ENCODE peak calls at places on chromosome 20, in four cellular contexts. L, Z, T and F are unnamed samples.

GRCh38 chr20:5570442-5570841 is 179.8 kb upstream of the SHLD1 start:
- DNase-seq in L (no peak), Z (no peak), T (no peak), F (no peak)

GRCh38 chr20:47181056-47181862 is 175.2 kb downstream of the ZMYND8 start:
- DNase-seq in L (peak; percentile 77), Z (peak; percentile 69), T (no peak), F (no peak)

GRCh38 chr20:41116282-41116960 is 20.9 kb upstream of the PLCG1 start:
- DNase-seq in L (no peak), Z (no peak), T (no peak), F (no peak)

GRCh38 chr20:51631011-51631950 is 88.8 kb upstream of the NFATC2 start:
- DNase-seq in L (peak; percentile 99), Z (peak; percentile 36), T (no peak), F (no peak)

GRCh38 chr20:59002388-59002787 is 4.7 kb downstream of the CTSZ start:
- DNase-seq in L (no peak), Z (no peak), T (no peak), F (no peak)

GRCh38 chr20:63829598-63829942 is 1.5 kb downstream of the ZBTB46 start:
- DNase-seq in L (no peak), Z (no peak), T (no peak), F (no peak)

GRCh38 chr20:431012-431904 is 23.2 kb downstream of the RBCK1 start:
- DNase-seq in L (peak; percentile 55), Z (peak; percentile 71), T (peak; percentile 36), F (no peak)

GRCh38 chr20:49616154-49617007 is 48.4 kb upstream of the PTGIS start:
- DNase-seq in L (no peak), Z (no peak), T (no peak), F (no peak)

GRCh38 chr20:63243604-63244247 is 8.0 kb downstream of the BIRC7 start:
- DNase-seq in L (no peak), Z (no peak), T (no peak), F (no peak)

GRCh38 chr20:33005132-33005566 is 916 bp upstream of the SUN5 start:
- DNase-seq in L (peak; percentile 2), Z (peak; percentile 57), T (no peak), F (no peak)
- TF ChIP-seq CTCF in L (peak; percentile 58), Z (peak; percentile 50), T (peak; percentile 64), F (peak; percentile 86)

DNA sequence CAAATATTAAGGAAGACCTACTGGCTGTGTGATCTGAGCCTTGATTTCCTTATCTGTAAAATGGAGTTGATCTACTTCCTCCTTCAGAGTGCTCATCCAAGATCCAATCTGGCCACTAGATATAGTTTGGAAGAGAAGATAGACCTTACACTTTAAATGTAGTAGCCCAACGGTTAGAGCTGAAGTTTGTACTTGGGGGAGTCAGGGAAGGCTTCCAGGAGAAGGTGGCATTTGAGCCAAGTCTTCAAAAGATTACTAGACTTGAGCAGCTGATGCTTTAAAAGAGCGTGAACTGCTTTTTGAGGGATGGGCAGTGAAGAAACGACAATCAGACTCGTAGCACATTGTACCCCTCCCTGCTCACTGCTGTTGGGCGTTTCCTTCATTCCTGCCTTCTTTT is 3.6 kb downstream of the LBP start:
- DNase-seq in L (no peak), Z (no peak), T (no peak), F (no peak)
- TF ChIP-seq CTCF in L (no peak), Z (no peak), T (no peak), F (no peak)

DNA sequence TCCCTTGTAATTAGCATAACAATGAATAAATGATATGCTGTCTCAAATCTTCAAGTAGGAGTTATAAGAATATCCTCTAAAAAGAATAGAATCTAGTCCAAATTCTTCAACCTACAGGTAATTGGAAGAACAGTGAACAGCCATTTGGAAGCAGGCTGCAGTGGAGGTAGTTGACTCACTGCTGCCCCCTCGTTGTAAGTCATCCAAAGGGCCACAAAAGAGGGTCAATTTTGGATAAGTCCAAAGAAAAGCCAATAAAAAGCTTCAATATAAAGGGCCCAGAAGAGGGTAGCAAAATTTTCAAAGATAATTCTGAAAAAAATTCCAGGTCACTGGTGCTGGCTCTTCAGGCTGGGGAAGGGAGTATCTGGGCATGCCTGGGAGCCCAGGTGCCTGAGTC is 60.8 kb upstream of the SSTR4 start:
- DNase-seq in L (peak; percentile 22), Z (peak; percentile 36), T (no peak), F (no peak)
- TF ChIP-seq CTCF in L (peak; percentile 74), Z (peak; percentile 49), T (peak; percentile 55), F (peak; percentile 59)

GRCh38 chr20:38110525-38111178 is 54.4 kb downstream of the TGM2 start:
- DNase-seq in L (no peak), Z (no peak), T (no peak), F (no peak)
- TF ChIP-seq CTCF in L (no peak), Z (no peak), T (no peak), F (no peak)

DNA sequence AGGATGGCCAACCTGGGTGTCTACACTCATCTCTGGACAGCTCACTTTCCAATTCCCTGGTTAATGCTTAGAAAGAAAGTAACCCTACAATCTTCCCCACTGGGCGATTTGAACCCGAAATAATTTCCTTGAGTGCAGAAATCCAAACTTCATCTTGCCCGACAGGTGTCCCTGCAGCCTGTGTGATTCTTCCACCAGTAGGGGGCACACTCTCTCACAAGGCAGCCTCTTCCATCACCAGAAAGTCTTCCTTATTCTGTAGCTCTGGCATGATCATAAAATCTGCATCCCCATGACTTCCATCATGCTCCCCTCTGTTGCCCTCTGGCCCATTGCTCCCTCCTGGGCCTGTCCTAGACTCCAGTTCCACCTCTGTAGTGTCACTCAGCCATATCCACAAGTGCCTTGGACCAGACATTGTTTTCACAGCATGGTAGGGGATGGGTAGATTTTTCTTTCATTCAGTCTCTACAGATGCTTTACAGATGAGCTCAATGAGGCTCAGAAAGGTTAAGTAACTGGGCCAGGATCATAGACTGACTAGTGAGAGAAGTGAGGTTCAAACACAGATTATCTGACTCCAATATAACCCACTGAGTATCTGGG is 170.4 kb upstream of the SPTLC3 start:
- DNase-seq in L (no peak), Z (no peak), T (no peak), F (no peak)
- TF ChIP-seq CTCF in L (peak; percentile 15), Z (no peak), T (no peak), F (peak; percentile 52)

GRCh38 chr20:8454137-8454712 is 322.2 kb downstream of the PLCB1 start:
- DNase-seq in L (peak; percentile 97), Z (peak; percentile 49), T (no peak), F (no peak)
- TF ChIP-seq CTCF in L (peak; percentile 82), Z (peak; percentile 48), T (peak; percentile 44), F (peak; percentile 42)

GRCh38 chr20:9051508-9051907 is 17.4 kb upstream of the PLCB4 start:
- DNase-seq in L (peak; percentile 95), Z (no peak), T (no peak), F (no peak)
- TF ChIP-seq CTCF in L (no peak), Z (no peak), T (no peak), F (no peak)

DNA sequence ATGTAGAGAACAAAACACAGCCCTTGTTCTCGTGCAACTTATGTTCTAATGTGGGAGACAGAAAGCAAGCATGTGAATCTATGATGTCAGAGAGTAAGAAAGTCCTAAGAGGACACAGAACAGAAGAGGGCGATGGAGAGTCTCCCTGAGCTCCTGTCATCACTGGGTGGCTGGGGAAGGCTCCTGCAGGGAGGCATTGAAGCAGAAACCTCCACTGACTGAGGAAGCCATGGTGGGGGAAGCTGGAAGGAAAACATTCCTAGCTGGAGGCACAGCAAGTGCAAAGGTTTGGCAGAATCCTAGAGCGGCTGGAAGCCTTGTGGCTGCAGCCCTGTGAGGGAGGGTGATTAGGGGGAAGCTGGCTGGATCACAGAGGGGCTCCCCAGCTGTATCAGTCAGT is 248.0 kb downstream of the CDH26 start:
- DNase-seq in L (peak; percentile 54), Z (no peak), T (no peak), F (no peak)
- TF ChIP-seq CTCF in L (peak; percentile 75), Z (no peak), T (peak; percentile 53), F (peak; percentile 65)

DNA sequence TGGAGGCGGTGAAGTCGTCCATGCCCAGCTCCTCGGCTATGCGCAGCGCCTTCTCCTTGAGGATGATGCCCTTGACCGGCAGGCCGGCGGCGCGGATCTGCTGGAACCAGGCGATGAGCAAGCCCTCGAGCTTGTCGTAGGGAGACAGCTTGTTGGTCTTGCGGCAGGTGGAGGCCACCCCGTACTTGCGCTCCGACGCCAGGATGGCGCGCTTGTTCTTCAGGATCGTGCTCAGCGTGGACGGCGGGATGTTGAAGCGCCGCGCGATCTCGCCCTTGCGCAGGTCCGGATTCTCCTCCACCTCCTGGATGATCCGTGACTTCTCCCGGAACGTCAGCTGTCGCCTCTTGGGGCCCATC is 435 bp downstream of the CENPB start:
- DNase-seq in L (peak; percentile 56), Z (peak; percentile 73), T (no peak), F (no peak)
- TF ChIP-seq CTCF in L (no peak), Z (no peak), T (no peak), F (no peak)

DNA sequence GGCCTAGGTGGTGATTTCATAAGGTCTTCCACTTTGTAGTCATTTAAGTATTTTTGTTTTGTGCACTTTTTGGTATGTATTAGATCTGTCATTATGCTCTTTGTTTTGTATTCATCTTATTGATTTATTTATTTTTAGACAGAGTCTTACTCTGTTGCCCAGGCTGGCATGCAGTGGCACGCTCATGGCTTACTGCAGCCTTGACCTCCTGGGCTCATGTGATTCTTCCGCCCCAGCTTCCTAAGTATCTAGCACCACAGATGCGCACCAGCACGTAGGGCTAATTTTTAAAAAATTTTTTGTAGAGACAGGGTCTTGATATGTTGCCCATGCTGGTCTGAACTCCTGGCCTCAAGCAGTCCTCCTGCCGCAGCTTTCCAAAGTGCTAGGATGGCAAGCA is 30.6 kb downstream of the TPX2 start:
- DNase-seq in L (no peak), Z (no peak), T (no peak), F (no peak)
- TF ChIP-seq CTCF in L (no peak), Z (no peak), T (no peak), F (no peak)